ENCODE peak calls at places on chromosome 5, in ten cellular contexts. A is transverse colon; F is adrenal gland; D is CD8-positive, alpha-beta memory T cell; K is fibroblast of lung; O is left ventricle myocardium inferior; Z is stomach; E is aorta; Q is CD4-positive, alpha-beta memory T cell; U is naive thymus-derived CD4-positive, alpha-beta T cell. R is an unnamed sample.
A peak's percentile ranks its signal among the peaks of the same experiment; 100 is the strongest.

GRCh38 chr5:169742773-169743296 is 105.8 kb downstream of the DOCK2 start:
- DNase-seq in A (no peak), F (peak; percentile 16), D (no peak), K (peak; percentile 84), O (no peak), Z (no peak), E (no peak), Q (no peak), U (no peak), R (no peak)

GRCh38 chr5:126115230-126115629 is 308.0 kb upstream of the GRAMD2B start:
- DNase-seq in A (no peak), F (no peak), D (no peak), K (no peak), O (no peak), Z (no peak), E (no peak), Q (no peak), U (no peak), R (no peak)

GRCh38 chr5:149847611-149848010 is 97.0 kb downstream of the PDE6A start:
- DNase-seq in A (no peak), F (no peak), D (no peak), K (no peak), O (no peak), Z (no peak), E (no peak), Q (no peak), U (no peak), R (no peak)

GRCh38 chr5:78587775-78588291 is 60.7 kb downstream of the LHFPL2 start:
- DNase-seq in A (no peak), F (peak; percentile 34), D (no peak), K (peak; percentile 80), O (no peak), Z (no peak), E (no peak), Q (no peak), U (no peak), R (no peak)

GRCh38 chr5:144102361-144102760 is 68.1 kb downstream of the YIPF5 start:
- DNase-seq in A (no peak), F (no peak), D (no peak), K (no peak), O (no peak), Z (no peak), E (no peak), Q (no peak), U (no peak), R (no peak)

GRCh38 chr5:141363952-141364660 is at the start of gene PCDHGA5:
- DNase-seq in A (no peak), F (no peak), D (no peak), K (peak; percentile 27), O (no peak), Z (no peak), E (peak; percentile 55), Q (no peak), U (no peak), R (no peak)

GRCh38 chr5:8981016-8981415 is 564.9 kb downstream of the SEMA5A start:
- DNase-seq in A (no peak), F (no peak), D (no peak), K (no peak), O (no peak), Z (no peak), E (no peak), Q (no peak), U (no peak), R (no peak)

GRCh38 chr5:97071101-97071500 is 71.3 kb downstream of the LIX1 start:
- DNase-seq in A (no peak), F (peak; percentile 70), D (no peak), K (peak; percentile 98), O (no peak), Z (no peak), E (no peak), Q (no peak), U (no peak), R (no peak)

GRCh38 chr5:99061711-99062110 is 132.9 kb upstream of the CHD1 start:
- DNase-seq in A (no peak), F (no peak), D (no peak), K (peak; percentile 35), O (no peak), Z (no peak), E (no peak), Q (no peak), U (no peak), R (no peak)

GRCh38 chr5:187617-188451 is 3.5 kb upstream of the LRRC14B start:
- DNase-seq in A (no peak), F (no peak), D (no peak), K (no peak), O (no peak), Z (no peak), E (peak; percentile 71), Q (no peak), U (no peak), R (no peak)

GRCh38 chr5:66408561-66408960 is 187.6 kb upstream of the MAST4 start:
- DNase-seq in A (no peak), F (no peak), D (no peak), K (no peak), O (no peak), Z (no peak), E (no peak), Q (no peak), U (no peak), R (no peak)

GRCh38 chr5:155019601-155020226 is 6.2 kb downstream of the KIF4B start:
- DNase-seq in A (no peak), F (no peak), D (no peak), K (no peak), O (no peak), Z (no peak), E (no peak), Q (no peak), U (no peak), R (no peak)

DNA sequence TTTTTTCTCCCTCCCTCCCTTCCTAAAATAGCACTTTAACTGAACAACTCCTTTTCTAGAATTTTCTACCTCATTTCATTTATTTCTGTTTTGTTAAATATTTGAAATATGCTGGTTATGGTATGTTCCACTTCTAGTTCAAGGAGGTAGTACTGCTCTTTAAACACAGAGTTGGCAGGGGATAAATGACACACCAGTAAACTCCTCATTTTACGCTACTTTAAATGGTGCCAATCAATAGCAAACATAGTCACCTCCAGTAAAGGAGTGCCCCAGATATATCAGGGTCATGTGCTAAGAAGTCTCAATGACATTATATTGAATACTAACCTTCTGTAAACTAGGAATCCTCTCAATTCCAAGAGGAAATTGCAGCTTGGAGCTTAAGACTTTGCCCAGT is 56.9 kb downstream of the MYO10 start:
- DNase-seq in A (no peak), F (no peak), D (no peak), K (no peak), O (no peak), Z (no peak), E (no peak), Q (no peak), U (no peak), R (no peak)
- H3K27ac ChIP-seq in A (peak overlapping the region; percentile 80), F (no peak overlapping the region), D (no peak overlapping the region), K (no peak overlapping the region), O (no peak overlapping the region), Z (peak overlapping the region; percentile 52), E (no peak overlapping the region), Q (no peak overlapping the region), U (no peak overlapping the region), R (no peak overlapping the region)

GRCh38 chr5:158522761-158523160 is 577.0 kb downstream of the EBF1 start:
- DNase-seq in A (no peak), F (no peak), D (no peak), K (peak; percentile 63), O (peak; percentile 28), Z (no peak), E (no peak), Q (no peak), U (no peak), R (no peak)
- H3K4me3 ChIP-seq in A (no peak overlapping the region), F (no peak overlapping the region), D (no peak overlapping the region), K (no peak overlapping the region), O (no peak overlapping the region), Z (no peak overlapping the region), E (no peak overlapping the region), Q (no peak overlapping the region), U (no peak overlapping the region), R (no peak overlapping the region)

GRCh38 chr5:146290318-146290717 is 48.3 kb upstream of the POU4F3 start:
- DNase-seq in A (no peak), F (no peak), D (no peak), K (peak; percentile 2), O (no peak), Z (no peak), E (no peak), Q (no peak), U (no peak), R (no peak)
- H3K9me3 ChIP-seq in A (no peaks in the 10 kb centered on the region), F (no peaks in the 10 kb centered on the region), D (no peaks in the 10 kb centered on the region), K (no peaks in the 10 kb centered on the region), O (no peaks in the 10 kb centered on the region), Z (no peaks in the 10 kb centered on the region), E (no peaks in the 10 kb centered on the region), Q (no peaks in the 10 kb centered on the region), U (no peaks in the 10 kb centered on the region), R (no peaks in the 10 kb centered on the region)

DNA sequence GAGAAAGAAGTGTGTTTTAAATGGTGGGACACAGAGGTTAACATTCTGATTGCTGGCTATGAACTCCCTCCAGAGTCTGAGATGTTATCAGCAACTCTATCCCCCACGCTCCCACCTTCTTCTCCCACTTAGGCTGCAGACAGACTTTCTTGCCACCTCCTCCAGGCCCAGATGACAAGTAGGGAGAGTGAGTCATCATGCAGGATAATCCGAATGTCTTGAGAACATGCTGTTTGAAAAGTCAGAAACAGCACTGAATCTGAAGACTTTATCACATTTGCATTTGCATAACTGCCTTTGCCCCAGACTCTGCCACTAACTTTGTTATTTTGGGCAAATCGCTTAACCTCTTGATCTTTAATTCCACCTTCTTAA is 139.8 kb downstream of the ESM1 start:
- DNase-seq in A (no peak), F (no peak), D (no peak), K (peak; percentile 52), O (no peak), Z (no peak), E (no peak), Q (no peak), U (no peak), R (no peak)
- H3K27ac ChIP-seq in A (no peak overlapping the region), F (no peak overlapping the region), D (no peak overlapping the region), K (no peak overlapping the region), O (no peak overlapping the region), Z (no peak overlapping the region), E (no peak overlapping the region), Q (no peak overlapping the region), U (no peak overlapping the region), R (no peak overlapping the region)

GRCh38 chr5:95835682-95836405 is 13.3 kb upstream of the GLRX start:
- DNase-seq in A (no peak), F (peak; percentile 51), D (no peak), K (no peak), O (no peak), Z (no peak), E (no peak), Q (peak; percentile 28), U (peak; percentile 38), R (peak; percentile 58)
- H3K4me3 ChIP-seq in A (no peak overlapping the region), F (peak overlapping the region; percentile 54), D (peak overlapping the region; percentile 61), K (no peak overlapping the region), O (peak overlapping the region; percentile 76), Z (peak overlapping the region; percentile 59), E (peak overlapping the region; percentile 71), Q (peak overlapping the region; percentile 43), U (peak overlapping the region; percentile 60), R (peak overlapping the region; percentile 35)

GRCh38 chr5:173413476-173413982 is 85.3 kb upstream of the STC2 start:
- DNase-seq in A (no peak), F (no peak), D (no peak), K (no peak), O (no peak), Z (no peak), E (no peak), Q (no peak), U (no peak), R (no peak)
- H3K9me3 ChIP-seq in A (no peaks in the 10 kb centered on the region), F (no peaks in the 10 kb centered on the region), D (no peaks in the 10 kb centered on the region), K (no peaks in the 10 kb centered on the region), O (peaks cover 8% of the 10 kb centered on the region), Z (no peaks in the 10 kb centered on the region), E (no peaks in the 10 kb centered on the region), Q (no peaks in the 10 kb centered on the region), U (no peaks in the 10 kb centered on the region), R (no peaks in the 10 kb centered on the region)

R was measured in right lobe of liver.